ENCODE peak calls at places on chromosomes 6 and 20, in eight cellular contexts. X is neural progenitor cell, S is GM10248, N is psoas muscle, Z is BE2C, T is brain microvascular endothelial cell, P is fibroblast of lung, C is suprapubic skin. I is an unnamed sample.

GRCh38 chr6:65638047-65638831 is 68.8 kb downstream of the EYS start:
- DNase-seq in Z (peak; percentile 66), T (no peak), S (no peak), C (no peak), N (no peak), X (peak; percentile 56), P (no peak), I (peak; percentile 28)

GRCh38 chr20:25584905-25585704 is at the start of gene NINL:
- DNase-seq in X (peak; percentile 95), Z (peak; percentile 61), C (peak; percentile 73), S (peak; percentile 45), N (peak; percentile 65), P (peak; percentile 66), T (no peak), I (peak; percentile 66)

GRCh38 chr6:136525586-136526195 is 24.5 kb downstream of the MAP7 start:
- DNase-seq in C (no peak), S (no peak), X (peak; percentile 30), P (peak; percentile 18), T (no peak), Z (peak; percentile 39), N (no peak), I (no peak)

GRCh38 chr6:7815716-7816115 is 89.8 kb downstream of the BMP6 start:
- DNase-seq in C (no peak), P (no peak), Z (no peak), X (no peak), N (no peak), S (no peak), T (no peak), I (no peak)

GRCh38 chr20:21682576-21682975 is 22.9 kb upstream of the PAX1 start:
- DNase-seq in P (no peak), N (no peak), Z (no peak), T (no peak), X (no peak), C (peak; percentile 82), S (no peak), I (no peak)

GRCh38 chr6:23775127-23775526 is 350.9 kb upstream of the NRSN1 start:
- DNase-seq in P (peak; percentile 3), S (no peak), X (peak; percentile 4), C (no peak), N (no peak), T (peak; percentile 2), Z (no peak), I (no peak)

GRCh38 chr20:11235058-11235457 is 561.3 kb upstream of the JAG1 start:
- DNase-seq in C (no peak), P (peak; percentile 92), S (no peak), Z (no peak), X (no peak), T (peak; percentile 77), N (no peak), I (no peak)

GRCh38 chr6:89826029-89826528 is 3.6 kb upstream of the CASP8AP2 start:
- DNase-seq in Z (no peak), N (no peak), T (peak; percentile 75), S (no peak), P (peak; percentile 77), X (no peak), C (no peak), I (no peak)

GRCh38 chr6:167441653-167442644 is 117.1 kb downstream of the TTLL2 start:
- DNase-seq in Z (no peak), X (peak; percentile 93), N (no peak), C (no peak), P (peak; percentile 4), T (no peak), S (no peak), I (no peak)

GRCh38 chr6:161303628-161304340 is 29.9 kb upstream of the AGPAT4 start:
- DNase-seq in C (no peak), S (no peak), X (no peak), Z (no peak), P (peak; percentile 41), N (no peak), T (peak; percentile 6), I (no peak)

GRCh38 chr6:166927240-166927941 is 29.0 kb downstream of the RNASET2 start:
- DNase-seq in C (no peak), N (no peak), X (no peak), Z (no peak), S (no peak), T (no peak), P (no peak), I (no peak)

GRCh38 chr20:16445482-16445881 is 127.8 kb downstream of the KIF16B start:
- DNase-seq in T (no peak), P (no peak), S (no peak), Z (no peak), N (no peak), X (no peak), C (no peak), I (no peak)

GRCh38 chr6:104229057-104229456 is 630.7 kb downstream of the HACE1 start:
- DNase-seq in T (no peak), Z (no peak), P (no peak), N (no peak), S (no peak), C (no peak), X (no peak), I (no peak)

GRCh38 chr6:144340541-144341371 is 55.6 kb downstream of the UTRN start:
- DNase-seq in T (no peak), P (no peak), N (no peak), S (no peak), Z (no peak), X (no peak), C (no peak), I (no peak)

GRCh38 chr6:138987299-138987642 is 782 bp downstream of the REPS1 start:
- DNase-seq in Z (peak; percentile 28), N (no peak), T (no peak), P (peak; percentile 32), S (no peak), C (peak; percentile 74), X (no peak), I (no peak)

GRCh38 chr6:67914419-67914818 is 720.7 kb upstream of the ADGRB3 start:
- DNase-seq in Z (no peak), S (no peak), C (no peak), X (no peak), N (no peak), P (peak; percentile 5), T (no peak), I (no peak)

DNA sequence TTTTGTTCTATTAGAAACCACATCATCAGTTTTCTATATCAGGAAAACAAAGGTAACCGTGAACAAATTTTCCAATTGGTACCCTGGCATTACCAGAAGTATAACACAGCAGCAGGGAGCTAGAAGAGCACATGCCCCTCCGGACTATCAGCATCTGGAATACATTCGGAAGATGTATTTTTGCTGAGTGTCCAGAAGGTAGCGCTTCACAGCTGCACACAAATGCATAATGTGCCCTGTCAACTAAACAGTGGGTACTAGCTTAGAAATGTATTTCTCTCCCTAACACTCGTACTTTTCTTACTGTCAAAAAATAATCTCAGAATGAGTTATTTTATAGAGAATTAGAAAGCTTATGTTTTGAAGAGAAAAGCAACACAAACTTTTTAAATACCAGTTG is 77.6 kb downstream of the HUS1B start:
- DNase-seq in C (no peak), X (no peak), N (no peak), P (no peak), Z (peak; percentile 18), S (no peak), T (peak; percentile 20), I (no peak)
- TF ChIP-seq CTCF in C (peak; percentile 1), X (peak; percentile 41), N (no peak), P (peak; percentile 60), Z (peak; percentile 70), S (no peak), T (peak; percentile 59), I (no peak)

GRCh38 chr6:158357570-158358216 is 45.4 kb downstream of the TULP4 start:
- DNase-seq in C (no peak), N (no peak), P (no peak), X (no peak), S (peak; percentile 68), T (no peak), Z (no peak), I (no peak)

GRCh38 chr6:158354509-158354877 is 42.2 kb downstream of the TULP4 start:
- DNase-seq in Z (no peak), X (no peak), S (no peak), T (no peak), N (no peak), C (no peak), P (no peak), I (no peak)

GRCh38 chr6:158356586-158357546 is 44.6 kb downstream of the TULP4 start:
- DNase-seq in N (no peak), Z (no peak), C (no peak), X (no peak), T (no peak), P (no peak), S (no peak), I (no peak)

GRCh38 chr6:158358450-158359077 is 46.3 kb downstream of the TULP4 start:
- DNase-seq in T (no peak), N (no peak), C (no peak), S (no peak), P (no peak), Z (no peak), X (no peak), I (peak; percentile 56)

DNA sequence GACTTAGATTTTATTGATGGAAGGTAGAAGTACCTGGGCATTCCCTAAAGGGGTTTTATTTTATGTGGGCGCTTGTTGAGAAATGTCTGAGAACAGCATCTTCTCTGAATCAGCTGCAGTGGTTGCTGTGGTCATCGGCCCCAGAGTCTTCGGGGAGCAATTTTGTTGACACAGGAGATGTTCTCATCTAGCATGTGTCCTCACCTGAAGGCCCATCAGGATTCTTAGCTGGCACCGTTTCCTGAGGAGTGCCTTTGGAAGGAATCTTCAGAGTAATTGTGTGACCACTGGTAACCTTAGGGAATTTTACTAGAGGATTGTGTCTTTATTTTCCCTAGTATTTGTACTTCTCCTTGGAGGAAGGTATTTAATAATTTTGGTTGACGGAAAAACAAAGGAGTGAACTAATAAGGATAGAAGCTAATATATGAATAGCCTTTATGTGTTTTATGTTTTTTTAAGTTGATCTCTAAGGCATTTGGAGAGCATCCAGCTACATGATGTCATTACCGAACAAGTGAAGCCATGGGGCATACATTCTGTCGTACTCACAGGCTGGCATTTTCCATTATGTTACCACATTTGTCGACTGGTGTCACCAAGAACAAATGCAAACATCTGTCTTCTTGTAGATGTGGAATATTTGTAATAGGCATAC is 41.7 kb downstream of the TULP4 start:
- DNase-seq in S (no peak), C (no peak), X (no peak), N (no peak), P (peak; percentile 64), Z (no peak), T (peak; percentile 23), I (no peak)
- TF ChIP-seq CTCF in S (no peak), C (no peak), X (no peak), N (no peak), P (no peak), Z (no peak), T (no peak), I (no peak)

DNA sequence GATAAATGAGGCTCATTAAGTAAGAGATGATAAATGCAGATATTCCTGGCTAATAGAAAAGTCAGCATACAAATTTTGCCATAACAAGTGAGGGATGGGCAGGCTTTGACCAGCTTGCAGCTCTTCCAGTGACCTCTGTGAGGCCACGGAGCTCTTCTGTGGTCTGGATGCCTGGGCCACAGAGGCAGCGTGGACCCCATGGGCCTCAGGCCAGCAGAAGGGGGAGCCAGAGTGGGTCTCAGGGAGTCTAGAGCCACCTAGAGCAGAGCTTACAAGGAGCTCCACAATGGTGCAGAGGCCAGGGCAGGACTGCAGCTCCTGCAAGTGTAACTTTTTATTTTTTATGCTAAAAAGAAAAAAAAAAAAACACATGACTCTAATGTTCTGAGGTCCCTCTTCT is 165.1 kb downstream of the ARID1B start:
- DNase-seq in S (no peak), Z (no peak), N (no peak), X (peak; percentile 34), C (no peak), P (no peak), T (no peak), I (no peak)
- TF ChIP-seq CTCF in S (peak; percentile 23), Z (peak; percentile 6), N (no peak), X (no peak), C (no peak), P (no peak), T (peak; percentile 5), I (no peak)

GRCh38 chr6:152271681-152272464 is 365.3 kb downstream of the SYNE1 start:
- DNase-seq in T (peak; percentile 12), X (no peak), N (no peak), S (no peak), Z (no peak), C (no peak), P (peak; percentile 92), I (no peak)
- TF ChIP-seq CTCF in T (no peak), X (no peak), N (peak; percentile 7), S (no peak), Z (no peak), C (no peak), P (no peak), I (no peak)